ENCODE peak calls at places on chromosomes 2 and 18, in eight cellular contexts. G is left ventricle myocardium inferior; D is fibroblast of pulmonary artery; Q is occipital lobe; M is heart right ventricle; J is left kidney; E is CD8-positive, alpha-beta memory T cell; N is stimulated activated CD4-positive, alpha-beta T cell treated with anti-CD3 and anti-CD28 coated beads, TNF-alpha, amount 100 ng/mL, for 4 hours. O is an unnamed sample.

GRCh38 chr2:204407209-204408070 is 137.8 kb upstream of the PARD3B start:
- DNase-seq in G (no peak), D (no peak), Q (no peak), M (no peak), J (peak; percentile 45), E (no peak), N (no peak), O (peak; percentile 2)

GRCh38 chr18:79100944-79101343 is 31.8 kb downstream of the ATP9B start:
- DNase-seq in G (no peak), D (no peak), Q (no peak), M (no peak), J (no peak), E (no peak), N (no peak), O (no peak)

GRCh38 chr2:143717532-143718168 is 588.4 kb downstream of the ARHGAP15 start:
- DNase-seq in G (no peak), D (peak; percentile 49), Q (no peak), M (no peak), J (peak; percentile 49), E (no peak), N (no peak), O (no peak)

GRCh38 chr2:79935046-79935729 is 369.4 kb downstream of the LRRTM1 start:
- DNase-seq in G (no peak), D (no peak), Q (no peak), M (no peak), J (peak; percentile 13), E (no peak), N (no peak), O (no peak)

GRCh38 chr2:222796413-222797103 is 64.3 kb upstream of the ACSL3 start:
- DNase-seq in G (no peak), D (no peak), Q (no peak), M (no peak), J (no peak), E (no peak), N (no peak), O (peak; percentile 5)

GRCh38 chr2:25534455-25534854 is 138.9 kb downstream of the DTNB start:
- DNase-seq in G (no peak), D (no peak), Q (no peak), M (no peak), J (no peak), E (no peak), N (no peak), O (no peak)

GRCh38 chr18:70373062-70373519 is 84.2 kb downstream of the SOCS6 start:
- DNase-seq in G (no peak), D (peak; percentile 80), Q (no peak), M (no peak), J (peak; percentile 8), E (no peak), N (no peak), O (peak; percentile 74)

GRCh38 chr2:44233450-44234128 is 41.7 kb upstream of the SLC3A1 start:
- DNase-seq in G (no peak), D (peak; percentile 72), Q (no peak), M (no peak), J (no peak), E (no peak), N (no peak), O (no peak)

GRCh38 chr2:178870703-178871102 is 63.5 kb upstream of the TTN start:
- DNase-seq in G (no peak), D (peak; percentile 53), Q (no peak), M (no peak), J (no peak), E (no peak), N (no peak), O (peak; percentile 53)

GRCh38 chr2:215498411-215498810 is 62.5 kb upstream of the FN1 start:
- DNase-seq in G (no peak), D (peak; percentile 14), Q (peak; percentile 60), M (no peak), J (no peak), E (no peak), N (no peak), O (peak; percentile 73)

GRCh38 chr18:79380816-79381806 is 14.6 kb upstream of the NFATC1 start:
- DNase-seq in G (peak; percentile 65), D (peak; percentile 60), Q (peak; percentile 29), M (peak; percentile 75), J (peak; percentile 80), E (peak; percentile 51), N (no peak), O (no peak)

GRCh38 chr2:170155022-170155722 is 22.8 kb upstream of the MYO3B start:
- DNase-seq in G (no peak), D (peak; percentile 57), Q (no peak), M (no peak), J (peak; percentile 18), E (no peak), N (no peak), O (peak; percentile 53)

GRCh38 chr2:8984855-8985254 is 18.6 kb downstream of the MBOAT2 start:
- DNase-seq in G (no peak), D (no peak), Q (no peak), M (no peak), J (no peak), E (no peak), N (no peak), O (no peak)

GRCh38 chr2:157845081-157845480 is 31.0 kb downstream of the ACVR1 start:
- DNase-seq in G (no peak), D (no peak), Q (no peak), M (no peak), J (no peak), E (no peak), N (no peak), O (no peak)

GRCh38 chr2:53610260-53610659 is 157.3 kb upstream of the CHAC2 start:
- DNase-seq in G (no peak), D (no peak), Q (no peak), M (no peak), J (no peak), E (no peak), N (no peak), O (no peak)

GRCh38 chr2:9538000-9538507 is 17.6 kb downstream of the ADAM17 start:
- DNase-seq in G (no peak), D (peak; percentile 98), Q (no peak), M (no peak), J (peak; percentile 25), E (no peak), N (no peak), O (no peak)

GRCh38 chr2:105187531-105187930 is 54.0 kb upstream of the GPR45 start:
- DNase-seq in G (no peak), D (peak; percentile 1), Q (no peak), M (no peak), J (no peak), E (no peak), N (no peak), O (peak; percentile 5)

GRCh38 chr18:49597556-49597955 is 35.7 kb downstream of the LIPG start:
- DNase-seq in G (no peak), D (peak; percentile 44), Q (no peak), M (no peak), J (peak; percentile 23), E (no peak), N (no peak), O (no peak)

GRCh38 chr2:71853858-71854257 is 293.8 kb downstream of the CYP26B1 start:
- DNase-seq in G (no peak), D (no peak), Q (no peak), M (no peak), J (no peak), E (no peak), N (no peak), O (no peak)

GRCh38 chr2:134181219-134181618 is 72.7 kb upstream of the MGAT5 start:
- DNase-seq in G (no peak), D (no peak), Q (no peak), M (no peak), J (no peak), E (peak; percentile 77), N (no peak), O (no peak)

GRCh38 chr2:111194835-111195621 is 74.3 kb downstream of the BCL2L11 start:
- DNase-seq in G (no peak), D (no peak), Q (no peak), M (no peak), J (no peak), E (no peak), N (no peak), O (peak; percentile 29)

GRCh38 chr2:151508519-151508918 is 98.8 kb downstream of the RIF1 start:
- DNase-seq in G (no peak), D (no peak), Q (no peak), M (no peak), J (no peak), E (no peak), N (no peak), O (no peak)

GRCh38 chr2:146873056-146873455 is 971.8 kb upstream of the ACVR2A start:
- DNase-seq in G (no peak), D (no peak), Q (no peak), M (no peak), J (no peak), E (no peak), N (no peak), O (no peak)

GRCh38 chr2:151795646-151796240 is 32.5 kb downstream of the ARL5A start:
- DNase-seq in G (no peak), D (no peak), Q (no peak), M (no peak), J (no peak), E (no peak), N (no peak), O (no peak)

GRCh38 chr2:232900811-232901701 is 31.0 kb downstream of the SNORC start:
- DNase-seq in G (no peak), D (no peak), Q (no peak), M (no peak), J (peak; percentile 69), E (no peak), N (no peak), O (no peak)

GRCh38 chr18:2326999-2327398 is 244.3 kb downstream of the METTL4 start:
- DNase-seq in G (no peak), D (peak; percentile 29), Q (no peak), M (no peak), J (no peak), E (no peak), N (no peak), O (no peak)

GRCh38 chr2:10989782-10990181 is 78.0 kb downstream of the KCNF1 start:
- DNase-seq in G (no peak), D (no peak), Q (no peak), M (no peak), J (no peak), E (no peak), N (no peak), O (no peak)

GRCh38 chr2:112092286-112093041 is 37.4 kb downstream of the TMEM87B start:
- DNase-seq in G (no peak), D (peak; percentile 82), Q (no peak), M (no peak), J (no peak), E (no peak), N (no peak), O (peak; percentile 67)

GRCh38 chr2:169702979-169703378 is 8.7 kb downstream of the PHOSPHO2 start:
- DNase-seq in G (no peak), D (no peak), Q (no peak), M (no peak), J (no peak), E (no peak), N (no peak), O (no peak)

GRCh38 chr18:1544016-1544415 is 639.3 kb downstream of the ADCYAP1 start:
- DNase-seq in G (no peak), D (no peak), Q (no peak), M (no peak), J (no peak), E (no peak), N (no peak), O (no peak)

GRCh38 chr2:75431757-75432156 is 129.0 kb downstream of the EVA1A start:
- DNase-seq in G (no peak), D (no peak), Q (no peak), M (no peak), J (peak; percentile 29), E (no peak), N (no peak), O (no peak)

GRCh38 chr2:117523267-117523666 is 291.2 kb upstream of the DDX18 start:
- DNase-seq in G (peak; percentile 66), D (no peak), Q (no peak), M (peak; percentile 62), J (peak; percentile 85), E (no peak), N (no peak), O (no peak)

O was measured in brain microvascular endothelial cell.